ENCODE peak calls at places on chromosomes 16 and 17, in eight cellular contexts. Q, H, D, F, B, O, N and X are unnamed samples.

GRCh38 chr17:74210191-74211140 is 2.9 kb upstream of the TTYH2 start:
- DNase-seq in F (peak), N (peak), H (peak), Q (peak), O (no peak), B (peak), D (peak), X (peak)

GRCh38 chr17:50487213-50488096 is 8.8 kb downstream of the RSAD1 start:
- DNase-seq in F (no peak), N (peak), D (no peak), B (no peak), O (no peak), H (peak), Q (no peak), X (no peak)

GRCh38 chr16:56615353-56615752 is 7.0 kb downstream of the MT2A start:
- DNase-seq in B (no peak), H (no peak), F (no peak), D (no peak), O (no peak), N (no peak), Q (no peak), X (no peak)

GRCh38 chr17:49554694-49555494 is 20.8 kb upstream of the NXPH3 start:
- DNase-seq in D (no peak), H (no peak), F (no peak), N (no peak), Q (no peak), O (no peak), B (peak), X (no peak)

GRCh38 chr17:72099919-72100318 is 20.9 kb upstream of the SOX9 start:
- DNase-seq in B (no peak), Q (no peak), F (no peak), N (no peak), H (no peak), D (no peak), O (no peak), X (no peak)

GRCh38 chr16:64991011-64991410 is 130.9 kb downstream of the CDH11 start:
- DNase-seq in H (no peak), O (no peak), Q (no peak), D (no peak), B (no peak), F (no peak), N (no peak), X (no peak)

GRCh38 chr16:12951392-12951791 is 50.0 kb downstream of the SHISA9 start:
- DNase-seq in N (no peak), O (no peak), H (no peak), F (no peak), Q (no peak), D (peak), B (no peak), X (no peak)

GRCh38 chr17:31838641-31839225 is 20.3 kb downstream of the COPRS start:
- DNase-seq in N (no peak), O (no peak), D (no peak), Q (no peak), B (no peak), F (no peak), H (no peak), X (no peak)

GRCh38 chr17:77924757-77925336 is 33.7 kb upstream of the TNRC6C start:
- DNase-seq in D (peak), O (no peak), N (no peak), B (no peak), Q (no peak), F (no peak), H (no peak), X (peak)

GRCh38 chr17:66508896-66509843 is 206.8 kb downstream of the PRKCA start:
- DNase-seq in F (peak), Q (peak), B (no peak), D (no peak), N (peak), O (no peak), H (no peak), X (no peak)

GRCh38 chr16:86519649-86520316 is 9.5 kb downstream of the FOXF1 start:
- DNase-seq in O (no peak), N (peak), D (peak), F (peak), Q (peak), H (peak), B (peak), X (peak)

GRCh38 chr17:44314524-44314868 is 6.1 kb downstream of the RUNDC3A start:
- DNase-seq in F (no peak), D (no peak), B (no peak), H (no peak), N (no peak), O (no peak), Q (no peak), X (no peak)

GRCh38 chr16:22323173-22323997 is 26.2 kb downstream of the POLR3E start:
- DNase-seq in Q (no peak), F (no peak), O (no peak), D (no peak), N (no peak), B (no peak), H (no peak), X (no peak)

GRCh38 chr17:72175263-72175662 is 54.4 kb downstream of the SOX9 start:
- DNase-seq in B (no peak), Q (peak), D (no peak), H (no peak), O (no peak), N (no peak), F (no peak), X (no peak)

GRCh38 chr17:52158450-52159042 is at the start of gene CA10:
- DNase-seq in N (no peak), H (peak), B (peak), F (no peak), Q (no peak), O (no peak), D (peak), X (peak)

GRCh38 chr17:38636054-38636453 is 30.3 kb upstream of the SRCIN1 start:
- DNase-seq in N (no peak), F (no peak), D (peak), O (no peak), H (no peak), B (no peak), Q (no peak), X (no peak)

GRCh38 chr17:55318081-55318480 is 53.3 kb downstream of the HLF start:
- DNase-seq in H (no peak), B (no peak), F (no peak), O (no peak), N (no peak), D (no peak), Q (no peak), X (no peak)

GRCh38 chr17:2416010-2416734 is 15.3 kb upstream of the MNT start:
- DNase-seq in N (peak), H (peak), F (peak), O (no peak), D (peak), B (peak), Q (peak), X (peak)

GRCh38 chr17:67488161-67488560 is 111.1 kb downstream of the PITPNC1 start:
- DNase-seq in N (no peak), D (no peak), F (no peak), B (no peak), O (no peak), Q (no peak), H (no peak), X (no peak)

GRCh38 chr17:41620583-41621434 is 3.6 kb downstream of the KRT17 start:
- DNase-seq in O (peak), H (peak), B (no peak), N (no peak), Q (no peak), D (no peak), F (no peak), X (no peak)

GRCh38 chr17:36948717-36949460 is at the start of gene AATF:
- DNase-seq in Q (peak), F (peak), D (peak), H (peak), N (peak), O (peak), B (peak), X (peak)

GRCh38 chr17:75289122-75289831 is at the start of gene SLC25A19:
- DNase-seq in O (peak), Q (peak), B (peak), N (peak), D (peak), F (peak), H (peak), X (peak)
- TF ChIP-seq CTCF in O (no peak), Q (no peak), B (peak), N (peak), D (peak), F (peak), H (no peak), X (no peak)

GRCh38 chr16:66551788-66552287 is 538 bp upstream of the CKLF start:
- DNase-seq in O (no peak), B (no peak), D (no peak), F (no peak), Q (no peak), H (no peak), N (no peak), X (no peak)

GRCh38 chr16:66553223-66553622 is 847 bp downstream of the CKLF start:
- DNase-seq in H (no peak), N (no peak), D (no peak), O (no peak), B (no peak), F (no peak), Q (no peak), X (no peak)

GRCh38 chr16:66552288-66553143 is at the start of gene CKLF:
- DNase-seq in Q (peak), D (peak), O (peak), N (peak), F (peak), H (peak), B (peak), X (peak)

GRCh38 chr16:66549284-66550131 is at the start of gene TK2:
- DNase-seq in F (peak), B (peak), D (peak), H (peak), N (peak), O (peak), Q (peak), X (peak)

GRCh38 chr16:66551362-66551761 is 1.0 kb upstream of the CKLF start:
- DNase-seq in N (no peak), B (peak), Q (no peak), H (peak), O (peak), F (peak), D (peak), X (peak)
- TF ChIP-seq CTCF in N (peak), B (peak), Q (peak), H (no peak), O (no peak), F (peak), D (peak), X (no peak)

DNA sequence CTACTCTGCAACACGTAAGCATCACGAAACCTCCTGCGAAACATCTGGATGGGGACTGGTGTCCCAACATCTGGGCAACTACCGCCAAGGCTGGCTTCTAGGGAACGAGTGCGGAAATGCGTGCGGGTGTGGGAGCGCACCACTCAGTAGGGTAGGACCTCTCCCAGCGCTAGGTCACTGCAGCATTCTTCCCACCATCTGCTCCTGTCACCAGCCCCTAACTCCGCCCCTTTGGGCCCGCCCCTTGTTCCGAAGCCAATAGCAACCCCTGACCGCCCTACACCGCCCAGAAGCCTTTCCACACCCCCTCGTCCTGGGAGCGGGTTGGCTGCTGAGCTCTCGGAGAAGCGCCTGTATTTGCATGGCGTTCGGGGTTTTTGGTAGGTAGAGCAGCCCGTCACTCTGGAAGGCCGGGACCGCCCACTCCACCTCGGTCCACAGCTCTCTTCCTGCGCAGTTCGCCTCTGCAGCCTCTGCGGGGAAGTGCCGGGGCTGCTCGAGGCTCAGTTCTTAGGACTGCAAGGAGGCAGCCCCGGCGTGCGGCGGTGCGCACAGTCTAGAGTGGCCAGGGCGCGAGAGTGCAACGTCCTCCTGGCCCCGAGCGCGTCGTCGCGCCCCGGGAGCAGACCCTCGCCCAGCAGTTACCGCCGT is at the start of gene HS3ST3B1:
- DNase-seq in O (peak), Q (peak), B (peak), N (peak), D (peak), F (peak), H (peak), X (peak)
- TF ChIP-seq CTCF in O (no peak), Q (peak), B (no peak), N (no peak), D (no peak), F (no peak), H (no peak), X (no peak)

GRCh38 chr17:75779250-75779986 is 5.2 kb upstream of the UNK start:
- DNase-seq in N (peak), Q (peak), B (peak), D (peak), O (peak), F (peak), H (peak), X (peak)
- TF ChIP-seq CTCF in N (peak), Q (no peak), B (no peak), D (no peak), O (no peak), F (no peak), H (no peak), X (no peak)

GRCh38 chr17:64131606-64132270 is 1.8 kb upstream of the ERN1 start:
- DNase-seq in B (no peak), H (no peak), O (no peak), Q (no peak), D (no peak), N (no peak), F (no peak), X (no peak)

GRCh38 chr17:64129765-64130558 is at the start of gene ERN1:
- DNase-seq in H (peak), O (peak), N (peak), D (peak), F (peak), B (peak), Q (peak), X (peak)

GRCh38 chr17:64128787-64129514 is 993 bp downstream of the ERN1 start:
- DNase-seq in F (no peak), Q (peak), H (no peak), D (peak), O (no peak), B (no peak), N (peak), X (no peak)

GRCh38 chr17:64129515-64129764 is 504 bp downstream of the ERN1 start:
- DNase-seq in F (no peak), D (peak), B (no peak), H (no peak), N (no peak), Q (no peak), O (no peak), X (no peak)

GRCh38 chr17:64130559-64131001 is 636 bp upstream of the ERN1 start:
- DNase-seq in F (no peak), Q (no peak), D (no peak), O (no peak), B (peak), N (peak), H (no peak), X (no peak)
- TF ChIP-seq CTCF in F (no peak), Q (no peak), D (no peak), O (no peak), B (no peak), N (no peak), H (no peak), X (no peak)

DNA sequence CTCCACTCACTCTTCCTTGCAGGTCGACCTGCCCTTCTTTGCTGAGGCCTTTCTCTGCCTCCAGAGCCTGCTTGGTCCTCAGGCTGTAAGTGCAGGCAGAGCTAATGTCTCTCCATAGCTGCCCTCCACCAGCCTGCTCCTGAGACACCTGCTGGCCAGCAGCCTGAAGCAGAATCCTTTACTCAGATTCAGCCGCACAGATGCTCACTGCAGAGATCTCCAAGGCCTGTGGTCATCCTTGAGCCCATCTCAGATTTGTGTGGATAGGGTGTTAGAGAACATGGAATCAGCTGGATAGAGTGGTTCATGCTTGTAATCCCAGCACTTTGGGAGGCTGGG is 11.5 kb downstream of the DEXI start:
- DNase-seq in Q (no peak), D (no peak), B (no peak), F (no peak), N (no peak), H (no peak), O (no peak), X (no peak)
- TF ChIP-seq CTCF in Q (no peak), D (peak), B (no peak), F (no peak), N (no peak), H (no peak), O (no peak), X (no peak)

DNA sequence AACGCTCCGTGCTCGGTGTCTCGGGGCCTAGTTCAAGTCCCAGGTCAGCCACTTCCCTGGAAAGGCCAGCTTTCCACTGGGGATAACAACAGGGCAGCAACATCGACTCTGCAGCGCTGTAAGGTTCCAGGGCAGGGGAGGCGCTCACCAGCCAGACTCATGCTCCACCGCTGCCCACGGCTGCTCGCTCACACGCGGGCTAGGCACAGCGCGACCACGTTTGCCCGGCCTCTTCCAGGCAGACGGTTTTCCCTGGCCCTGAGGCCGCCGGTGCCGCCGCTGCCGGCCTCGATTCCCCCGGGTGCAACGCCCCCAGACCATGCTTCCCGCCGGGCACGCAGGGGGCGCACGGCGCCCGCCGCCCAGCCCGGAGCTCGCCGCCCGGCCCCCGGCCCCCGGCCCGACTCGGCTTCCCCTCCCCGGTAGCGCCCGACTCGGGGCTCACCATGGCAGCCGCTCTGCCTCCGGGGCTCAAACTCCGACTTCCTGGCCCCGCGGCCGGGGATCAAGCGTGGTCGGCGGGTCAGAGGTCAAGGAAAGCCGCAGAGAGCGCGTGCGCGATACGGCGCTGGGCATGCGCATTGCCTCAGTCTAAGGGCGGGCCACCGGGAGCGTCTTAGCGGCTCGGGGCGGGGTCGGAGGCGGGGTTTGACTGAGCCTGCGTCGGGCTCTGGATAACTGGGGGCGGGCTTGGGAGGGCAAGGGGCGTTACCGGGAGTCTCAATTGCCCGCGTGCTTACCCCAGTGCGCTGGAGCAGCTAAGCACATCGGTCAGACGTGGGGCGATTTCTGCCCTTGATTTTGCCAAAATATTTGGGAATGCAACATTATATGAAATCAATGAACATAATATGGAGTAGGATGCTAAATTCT is at the start of gene PAM16:
- DNase-seq in Q (peak), B (peak), H (peak), D (peak), O (peak), N (peak), F (peak), X (peak)
- TF ChIP-seq CTCF in Q (no peak), B (no peak), H (no peak), D (no peak), O (no peak), N (peak), F (no peak), X (no peak)